ENCODE peak calls at places on chromosomes 11 and 22, in seven cellular contexts. M is cardiac muscle cell, U is stomach, J is breast epithelium, V is fibroblast of lung, Y is cardiac fibroblast, Z is adrenal gland. A is an unnamed sample.
A peak's percentile ranks its signal among the peaks of the same experiment; 100 is the strongest.

GRCh38 chr11:58685973-58686720 is 45.6 kb downstream of the GLYAT start:
- DNase-seq in Y (no peak), V (no peak), J (no peak), U (no peak), Z (no peak), M (no peak), A (no peak)

GRCh38 chr22:47154621-47155081 is 392.2 kb downstream of the TBC1D22A start:
- DNase-seq in U (peak; percentile 50), V (peak; percentile 83), Y (peak; percentile 53), M (peak; percentile 79), Z (peak; percentile 81), J (no peak), A (no peak)

GRCh38 chr11:106409681-106410080 is 332.2 kb downstream of the AASDHPPT start:
- DNase-seq in Y (no peak), M (no peak), V (no peak), Z (no peak), U (no peak), J (no peak), A (no peak)

GRCh38 chr11:84870486-84870885 is 756.7 kb downstream of the DLG2 start:
- DNase-seq in U (no peak), M (no peak), Z (no peak), Y (no peak), J (no peak), V (no peak), A (no peak)

GRCh38 chr11:130582994-130583393 is 134.5 kb downstream of the ADAMTS15 start:
- DNase-seq in U (no peak), Z (no peak), V (no peak), J (no peak), M (no peak), Y (peak; percentile 12), A (no peak)

GRCh38 chr11:133577403-133577802 is 45.1 kb upstream of the OPCML start:
- DNase-seq in Y (no peak), V (no peak), Z (no peak), M (no peak), U (no peak), J (no peak), A (no peak)

GRCh38 chr22:18114976-18115652 is 4.5 kb downstream of the TUBA8 start:
- DNase-seq in Y (no peak), J (no peak), Z (no peak), U (no peak), V (no peak), M (no peak), A (no peak)

GRCh38 chr11:469684-470667 is 19.9 kb downstream of the PTDSS2 start:
- DNase-seq in Y (peak; percentile 80), V (peak; percentile 47), J (peak; percentile 71), Z (peak; percentile 88), U (peak; percentile 63), M (peak; percentile 90), A (no peak)

GRCh38 chr11:103696130-103696529 is 340.3 kb upstream of the DDI1 start:
- DNase-seq in Z (no peak), M (peak; percentile 24), U (no peak), V (no peak), Y (no peak), J (no peak), A (no peak)

GRCh38 chr11:64713031-64713780 is 9.8 kb downstream of the NRXN2 start:
- DNase-seq in V (peak; percentile 41), M (peak; percentile 67), J (peak; percentile 67), U (peak; percentile 46), Y (peak; percentile 13), Z (no peak), A (no peak)

GRCh38 chr11:17765381-17766359 is 31.1 kb downstream of the KCNC1 start:
- DNase-seq in Y (no peak), U (no peak), M (no peak), Z (no peak), J (no peak), V (peak; percentile 52), A (no peak)

GRCh38 chr22:24414523-24414922 is 12.9 kb upstream of the ADORA2A start:
- DNase-seq in V (no peak), U (no peak), J (no peak), Z (no peak), M (no peak), Y (no peak), A (no peak)

GRCh38 chr22:42700355-42700754 is 20.3 kb downstream of the A4GALT start:
- DNase-seq in J (no peak), V (no peak), U (no peak), Z (no peak), M (no peak), Y (no peak), A (no peak)

GRCh38 chr11:84923489-84923888 is 703.7 kb downstream of the DLG2 start:
- DNase-seq in V (no peak), J (no peak), Z (no peak), Y (no peak), U (no peak), M (no peak), A (no peak)

GRCh38 chr11:1827095-1827797 is 7.5 kb upstream of the SYT8 start:
- DNase-seq in Y (peak; percentile 82), U (peak; percentile 90), Z (no peak), V (peak; percentile 90), J (peak; percentile 85), M (peak; percentile 92), A (no peak)

GRCh38 chr11:13120691-13121090 is 111.6 kb downstream of the RASSF10 start:
- DNase-seq in U (no peak), Z (no peak), V (peak; percentile 84), M (peak; percentile 54), J (no peak), Y (peak; percentile 71), A (no peak)

GRCh38 chr22:30602049-30602448 is 4.9 kb upstream of the TCN2 start:
- DNase-seq in U (no peak), V (peak; percentile 23), M (peak; percentile 52), Z (no peak), J (no peak), Y (peak; percentile 53), A (no peak)

GRCh38 chr11:67492069-67492727 is 9.4 kb downstream of the AIP start:
- DNase-seq in Y (no peak), J (no peak), U (no peak), M (no peak), V (no peak), Z (no peak), A (no peak)

GRCh38 chr22:49244466-49245420 is 582.9 kb downstream of the BRD1 start:
- DNase-seq in Y (no peak), Z (no peak), U (no peak), J (peak; percentile 27), M (no peak), V (no peak), A (no peak)

GRCh38 chr11:17287058-17287457 is 10.5 kb downstream of the NUCB2 start:
- DNase-seq in V (no peak), U (no peak), Z (no peak), J (no peak), Y (no peak), M (no peak), A (no peak)

GRCh38 chr11:15059132-15059531 is 14.3 kb upstream of the CALCB start:
- DNase-seq in J (no peak), V (no peak), U (no peak), Y (no peak), M (no peak), Z (no peak), A (no peak)

GRCh38 chr11:3835100-3835485 is 5.7 kb downstream of the RHOG start:
- DNase-seq in J (no peak), Z (no peak), U (no peak), V (no peak), Y (peak; percentile 25), M (no peak), A (no peak)

GRCh38 chr11:57235761-57236703 is 1.0 kb downstream of the APLNR start:
- DNase-seq in Z (no peak), Y (no peak), U (no peak), J (no peak), M (no peak), V (no peak), A (no peak)

GRCh38 chr11:36751251-36751839 is 153.3 kb upstream of the RAG2 start:
- DNase-seq in J (no peak), Z (no peak), Y (no peak), V (no peak), U (no peak), M (no peak), A (no peak)

GRCh38 chr11:68021167-68021787 is 9.2 kb upstream of the NDUFS8 start:
- DNase-seq in Y (no peak), V (no peak), Z (peak; percentile 70), U (peak; percentile 72), M (no peak), J (no peak), A (no peak)

GRCh38 chr11:35950082-35950481 is 6.2 kb downstream of the LDLRAD3 start:
- DNase-seq in U (no peak), M (no peak), J (no peak), V (no peak), Y (no peak), Z (no peak), A (no peak)

GRCh38 chr11:61769169-61769920 is 16.9 kb downstream of the MYRF start:
- DNase-seq in M (peak; percentile 76), Y (no peak), U (peak; percentile 92), Z (no peak), J (no peak), V (peak; percentile 50), A (no peak)
- TF ChIP-seq CTCF in M (peak; percentile 56), Y (peak; percentile 32), U (no peak), Z (no peak), J (no peak), V (peak; percentile 9), A (no peak)

GRCh38 chr22:36175892-36176291 is 15.3 kb upstream of the APOL3 start:
- DNase-seq in J (no peak), M (no peak), Z (no peak), U (no peak), Y (no peak), V (no peak), A (no peak)
- TF ChIP-seq CTCF in J (no peak), M (no peak), Z (no peak), U (no peak), Y (peak; percentile 31), V (no peak), A (no peak)

GRCh38 chr11:79160786-79161403 is 279.9 kb downstream of the TENM4 start:
- DNase-seq in U (no peak), V (peak; percentile 45), Y (peak; percentile 53), J (no peak), M (peak; percentile 71), Z (no peak), A (no peak)
- TF ChIP-seq CTCF in U (no peak), V (peak; percentile 54), Y (peak; percentile 55), J (no peak), M (peak; percentile 78), Z (no peak), A (no peak)

DNA sequence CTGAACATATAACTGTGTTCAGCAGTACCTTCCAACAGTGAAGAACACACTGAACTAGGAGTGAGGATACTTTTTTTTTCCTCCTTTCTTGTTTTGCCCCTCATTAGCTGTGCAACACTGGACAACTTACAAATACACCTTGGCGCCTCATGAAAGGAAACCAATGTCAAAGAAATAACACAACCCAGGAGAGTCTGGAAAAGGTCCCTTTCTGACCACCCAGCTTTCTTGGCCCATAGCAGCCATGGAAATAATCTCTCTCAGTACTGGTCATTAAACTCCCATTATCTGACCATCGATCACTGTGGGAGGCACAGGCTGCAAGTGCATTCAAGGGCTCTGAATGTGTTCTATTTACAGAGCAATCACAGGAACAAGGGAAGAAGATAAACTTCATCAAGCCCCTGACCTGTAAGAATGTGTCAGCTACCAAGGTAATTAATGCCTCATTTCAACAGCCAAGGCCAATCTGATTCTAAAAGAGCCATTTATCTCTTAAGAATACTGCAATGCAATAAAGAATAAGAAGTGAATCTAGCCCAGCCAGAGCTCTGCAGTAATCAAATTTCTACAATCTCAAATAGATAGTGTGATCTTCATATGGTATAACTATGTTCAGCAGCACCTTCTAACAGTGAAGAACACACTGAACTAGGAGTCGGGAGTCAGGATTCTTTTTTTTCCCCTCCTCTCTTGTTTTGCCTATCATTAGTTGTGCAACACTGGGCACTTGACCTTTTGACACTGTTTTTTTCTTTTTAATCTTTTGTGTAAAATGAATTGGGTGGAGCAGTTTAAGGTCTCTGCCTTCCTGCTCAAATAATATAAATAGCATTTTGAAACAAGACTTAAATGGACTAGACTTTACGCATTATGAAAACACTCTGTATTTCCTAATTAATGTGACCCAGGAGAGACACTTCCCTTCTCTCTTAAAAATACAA is 39.9 kb downstream of the CTSC start:
- DNase-seq in Y (no peak), Z (no peak), U (no peak), J (no peak), M (no peak), V (peak; percentile 76), A (no peak)
- TF ChIP-seq CTCF in Y (no peak), Z (no peak), U (no peak), J (no peak), M (no peak), V (no peak), A (no peak)

A was measured in omental fat pad.